ENCODE peak calls at places on chromosomes 1 and 21, in eight cellular contexts. One of them, this sample, is unnamed. For H3K4me1 and H3K27me3, the result is how much of the 10 kb centered on the place peaks cover.

GRCh38 chr1:170678196-170678595 is 14.3 kb downstream of the PRRX1 start:
- DNase-seq in colonic mucosa: no peak
- DNase-seq in left ventricle myocardium inferior: no peak
- DNase-seq in body of pancreas: no peak
- DNase-seq in heart left ventricle: no peak
- DNase-seq in neural progenitor cell: no peak
- DNase-seq in tibial artery: no peak
- DNase-seq in CD8-positive, alpha-beta T cell: no peak
- DNase-seq in this sample: no peak

GRCh38 chr1:33725037-33725436 is 138.8 kb upstream of the HMGB4 start:
- DNase-seq in left ventricle myocardium inferior: no peak
- DNase-seq in CD8-positive, alpha-beta T cell: no peak
- DNase-seq in tibial artery: no peak
- DNase-seq in body of pancreas: no peak
- DNase-seq in heart left ventricle: no peak
- DNase-seq in neural progenitor cell: no peak
- DNase-seq in colonic mucosa: no peak
- DNase-seq in this sample: no peak

GRCh38 chr21:15520811-15521643 is 208.8 kb upstream of the USP25 start:
- DNase-seq in neural progenitor cell: peak
- DNase-seq in colonic mucosa: no peak
- DNase-seq in heart left ventricle: no peak
- DNase-seq in CD8-positive, alpha-beta T cell: no peak
- DNase-seq in tibial artery: no peak
- DNase-seq in body of pancreas: no peak
- DNase-seq in left ventricle myocardium inferior: no peak
- DNase-seq in this sample: no peak

GRCh38 chr21:39611547-39612190 is 1.1 kb upstream of the B3GALT5 start:
- DNase-seq in CD8-positive, alpha-beta T cell: no peak
- DNase-seq in neural progenitor cell: peak
- DNase-seq in left ventricle myocardium inferior: no peak
- DNase-seq in tibial artery: no peak
- DNase-seq in heart left ventricle: no peak
- DNase-seq in body of pancreas: no peak
- DNase-seq in colonic mucosa: no peak
- DNase-seq in this sample: no peak

GRCh38 chr1:96360036-96360795 is 361.4 kb upstream of the PTBP2 start:
- DNase-seq in colonic mucosa: no peak
- DNase-seq in heart left ventricle: no peak
- DNase-seq in left ventricle myocardium inferior: no peak
- DNase-seq in neural progenitor cell: no peak
- DNase-seq in CD8-positive, alpha-beta T cell: no peak
- DNase-seq in tibial artery: no peak
- DNase-seq in body of pancreas: no peak
- DNase-seq in this sample: no peak

GRCh38 chr1:25469177-25469576 is 38.5 kb downstream of the MACO1 start:
- DNase-seq in CD8-positive, alpha-beta T cell: no peak
- DNase-seq in neural progenitor cell: no peak
- DNase-seq in heart left ventricle: no peak
- DNase-seq in colonic mucosa: no peak
- DNase-seq in tibial artery: no peak
- DNase-seq in body of pancreas: no peak
- DNase-seq in left ventricle myocardium inferior: no peak
- DNase-seq in this sample: no peak

GRCh38 chr1:108643492-108644333 is 17.2 kb downstream of the HENMT1 start:
- DNase-seq in body of pancreas: peak
- DNase-seq in heart left ventricle: no peak
- DNase-seq in tibial artery: peak
- DNase-seq in CD8-positive, alpha-beta T cell: no peak
- DNase-seq in colonic mucosa: peak
- DNase-seq in neural progenitor cell: peak
- DNase-seq in left ventricle myocardium inferior: no peak
- DNase-seq in this sample: no peak

GRCh38 chr1:9842781-9843575 is 19.2 kb upstream of the CLSTN1 start:
- DNase-seq in heart left ventricle: no peak
- DNase-seq in CD8-positive, alpha-beta T cell: no peak
- DNase-seq in left ventricle myocardium inferior: peak
- DNase-seq in body of pancreas: peak
- DNase-seq in colonic mucosa: peak
- DNase-seq in tibial artery: no peak
- DNase-seq in neural progenitor cell: no peak
- DNase-seq in this sample: no peak

GRCh38 chr1:225879521-225880209 is 2.5 kb downstream of the TMEM63A start:
- DNase-seq in neural progenitor cell: no peak
- DNase-seq in tibial artery: no peak
- DNase-seq in heart left ventricle: no peak
- DNase-seq in left ventricle myocardium inferior: no peak
- DNase-seq in body of pancreas: peak
- DNase-seq in CD8-positive, alpha-beta T cell: peak
- DNase-seq in colonic mucosa: peak
- DNase-seq in this sample: no peak

GRCh38 chr1:31397360-31398095 is 15.5 kb upstream of the SERINC2 start:
- DNase-seq in neural progenitor cell: no peak
- DNase-seq in body of pancreas: no peak
- DNase-seq in tibial artery: no peak
- DNase-seq in CD8-positive, alpha-beta T cell: no peak
- DNase-seq in left ventricle myocardium inferior: no peak
- DNase-seq in heart left ventricle: no peak
- DNase-seq in colonic mucosa: no peak
- DNase-seq in this sample: no peak

GRCh38 chr1:75083848-75084514 is 50.2 kb upstream of the LHX8 start:
- DNase-seq in CD8-positive, alpha-beta T cell: no peak
- DNase-seq in neural progenitor cell: no peak
- DNase-seq in colonic mucosa: no peak
- DNase-seq in tibial artery: no peak
- DNase-seq in heart left ventricle: no peak
- DNase-seq in body of pancreas: no peak
- DNase-seq in left ventricle myocardium inferior: no peak
- DNase-seq in this sample: no peak

GRCh38 chr1:230240446-230241076 is 173.5 kb downstream of the GALNT2 start:
- DNase-seq in CD8-positive, alpha-beta T cell: no peak
- DNase-seq in colonic mucosa: no peak
- DNase-seq in heart left ventricle: no peak
- DNase-seq in neural progenitor cell: no peak
- DNase-seq in body of pancreas: no peak
- DNase-seq in left ventricle myocardium inferior: no peak
- DNase-seq in tibial artery: no peak
- DNase-seq in this sample: no peak

GRCh38 chr1:198541737-198542136 is 1.3 kb upstream of the ATP6V1G3 start:
- DNase-seq in left ventricle myocardium inferior: no peak
- DNase-seq in body of pancreas: no peak
- DNase-seq in colonic mucosa: no peak
- DNase-seq in tibial artery: no peak
- DNase-seq in CD8-positive, alpha-beta T cell: no peak
- DNase-seq in heart left ventricle: no peak
- DNase-seq in neural progenitor cell: no peak
- DNase-seq in this sample: no peak

GRCh38 chr1:198542632-198543031 is 2.2 kb upstream of the ATP6V1G3 start:
- DNase-seq in neural progenitor cell: no peak
- DNase-seq in heart left ventricle: no peak
- DNase-seq in body of pancreas: no peak
- DNase-seq in left ventricle myocardium inferior: no peak
- DNase-seq in CD8-positive, alpha-beta T cell: no peak
- DNase-seq in colonic mucosa: no peak
- DNase-seq in tibial artery: no peak
- DNase-seq in this sample: no peak

GRCh38 chr1:198543670-198544260 is 3.3 kb upstream of the ATP6V1G3 start:
- DNase-seq in tibial artery: no peak
- DNase-seq in colonic mucosa: no peak
- DNase-seq in neural progenitor cell: no peak
- DNase-seq in CD8-positive, alpha-beta T cell: no peak
- DNase-seq in left ventricle myocardium inferior: no peak
- DNase-seq in heart left ventricle: no peak
- DNase-seq in body of pancreas: no peak
- DNase-seq in this sample: no peak

GRCh38 chr1:198545156-198545555 is 4.7 kb upstream of the ATP6V1G3 start:
- DNase-seq in CD8-positive, alpha-beta T cell: no peak
- DNase-seq in heart left ventricle: no peak
- DNase-seq in tibial artery: no peak
- DNase-seq in body of pancreas: no peak
- DNase-seq in left ventricle myocardium inferior: no peak
- DNase-seq in colonic mucosa: no peak
- DNase-seq in neural progenitor cell: no peak
- DNase-seq in this sample: no peak

DNA sequence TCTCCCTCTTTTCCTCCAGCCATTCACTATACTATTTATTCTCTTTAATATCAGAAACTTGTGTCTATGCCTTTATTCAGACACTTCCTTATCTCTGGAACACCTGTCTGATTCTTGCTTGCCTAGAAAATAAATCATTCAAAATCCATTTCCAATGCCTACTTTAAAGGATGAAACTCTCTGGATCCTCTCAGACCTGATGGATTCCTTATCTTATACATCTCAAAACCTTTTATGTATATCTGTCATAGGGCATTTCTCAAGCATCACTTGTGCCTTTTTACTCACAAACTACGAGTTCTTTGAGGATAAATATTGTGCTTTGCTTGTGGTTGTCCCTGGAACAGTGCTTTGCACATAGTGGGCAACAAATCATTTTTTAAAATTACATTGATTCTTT is 3.8 kb upstream of the ATP6V1G3 start:
- DNase-seq in left ventricle myocardium inferior: no peak
- DNase-seq in neural progenitor cell: no peak
- DNase-seq in tibial artery: no peak
- DNase-seq in heart left ventricle: no peak
- DNase-seq in body of pancreas: no peak
- DNase-seq in colonic mucosa: no peak
- DNase-seq in CD8-positive, alpha-beta T cell: no peak
- DNase-seq in this sample: no peak
- H3K4me1 ChIP-seq in left ventricle myocardium inferior: under half
- H3K4me1 ChIP-seq in neural progenitor cell: under half
- H3K4me1 ChIP-seq in tibial artery: under half
- H3K4me1 ChIP-seq in heart left ventricle: under half
- H3K4me1 ChIP-seq in body of pancreas: under half
- H3K4me1 ChIP-seq in colonic mucosa: under half
- H3K4me1 ChIP-seq in CD8-positive, alpha-beta T cell: under half
- H3K4me1 ChIP-seq in this sample: under half

GRCh38 chr1:205455581-205456382 is at the start of gene BLACAT1:
- DNase-seq in heart left ventricle: no peak
- DNase-seq in colonic mucosa: no peak
- DNase-seq in CD8-positive, alpha-beta T cell: no peak
- DNase-seq in tibial artery: no peak
- DNase-seq in body of pancreas: no peak
- DNase-seq in neural progenitor cell: peak
- DNase-seq in left ventricle myocardium inferior: no peak
- DNase-seq in this sample: no peak

GRCh38 chr1:205456868-205457724 is 1.3 kb upstream of the BLACAT1 start:
- DNase-seq in tibial artery: no peak
- DNase-seq in neural progenitor cell: peak
- DNase-seq in colonic mucosa: no peak
- DNase-seq in CD8-positive, alpha-beta T cell: no peak
- DNase-seq in body of pancreas: no peak
- DNase-seq in left ventricle myocardium inferior: no peak
- DNase-seq in heart left ventricle: no peak
- DNase-seq in this sample: no peak

GRCh38 chr1:205454903-205455335 is 926 bp downstream of the BLACAT1 start:
- DNase-seq in heart left ventricle: no peak
- DNase-seq in CD8-positive, alpha-beta T cell: no peak
- DNase-seq in tibial artery: no peak
- DNase-seq in body of pancreas: no peak
- DNase-seq in colonic mucosa: no peak
- DNase-seq in left ventricle myocardium inferior: no peak
- DNase-seq in neural progenitor cell: peak
- DNase-seq in this sample: no peak

GRCh38 chr1:205458777-205459566 is 3.1 kb upstream of the BLACAT1 start:
- DNase-seq in heart left ventricle: no peak
- DNase-seq in neural progenitor cell: peak
- DNase-seq in body of pancreas: no peak
- DNase-seq in left ventricle myocardium inferior: no peak
- DNase-seq in CD8-positive, alpha-beta T cell: peak
- DNase-seq in colonic mucosa: no peak
- DNase-seq in tibial artery: no peak
- DNase-seq in this sample: no peak

GRCh38 chr1:205456383-205456867 is 580 bp upstream of the BLACAT1 start:
- DNase-seq in heart left ventricle: no peak
- DNase-seq in neural progenitor cell: peak
- DNase-seq in left ventricle myocardium inferior: no peak
- DNase-seq in colonic mucosa: no peak
- DNase-seq in tibial artery: no peak
- DNase-seq in CD8-positive, alpha-beta T cell: no peak
- DNase-seq in body of pancreas: no peak
- DNase-seq in this sample: no peak
- H3K27me3 ChIP-seq in heart left ventricle: half or more
- H3K27me3 ChIP-seq in neural progenitor cell: under half
- H3K27me3 ChIP-seq in left ventricle myocardium inferior: half or more
- H3K27me3 ChIP-seq in colonic mucosa: half or more
- H3K27me3 ChIP-seq in tibial artery: under half
- H3K27me3 ChIP-seq in CD8-positive, alpha-beta T cell: under half
- H3K27me3 ChIP-seq in body of pancreas: under half
- H3K27me3 ChIP-seq in this sample: under half

GRCh38 chr1:168958562-168959289 is 147.8 kb upstream of the ATP1B1 start:
- DNase-seq in CD8-positive, alpha-beta T cell: no peak
- DNase-seq in neural progenitor cell: no peak
- DNase-seq in left ventricle myocardium inferior: no peak
- DNase-seq in colonic mucosa: no peak
- DNase-seq in body of pancreas: no peak
- DNase-seq in tibial artery: no peak
- DNase-seq in heart left ventricle: no peak
- DNase-seq in this sample: no peak
- TF ChIP-seq CTCF in CD8-positive, alpha-beta T cell: no peak
- TF ChIP-seq CTCF in neural progenitor cell: no peak
- TF ChIP-seq CTCF in left ventricle myocardium inferior: no peak
- TF ChIP-seq CTCF in colonic mucosa: no peak
- TF ChIP-seq CTCF in body of pancreas: no peak
- TF ChIP-seq CTCF in tibial artery: no peak
- TF ChIP-seq CTCF in heart left ventricle: no peak
- TF ChIP-seq CTCF in this sample: no peak

DNA sequence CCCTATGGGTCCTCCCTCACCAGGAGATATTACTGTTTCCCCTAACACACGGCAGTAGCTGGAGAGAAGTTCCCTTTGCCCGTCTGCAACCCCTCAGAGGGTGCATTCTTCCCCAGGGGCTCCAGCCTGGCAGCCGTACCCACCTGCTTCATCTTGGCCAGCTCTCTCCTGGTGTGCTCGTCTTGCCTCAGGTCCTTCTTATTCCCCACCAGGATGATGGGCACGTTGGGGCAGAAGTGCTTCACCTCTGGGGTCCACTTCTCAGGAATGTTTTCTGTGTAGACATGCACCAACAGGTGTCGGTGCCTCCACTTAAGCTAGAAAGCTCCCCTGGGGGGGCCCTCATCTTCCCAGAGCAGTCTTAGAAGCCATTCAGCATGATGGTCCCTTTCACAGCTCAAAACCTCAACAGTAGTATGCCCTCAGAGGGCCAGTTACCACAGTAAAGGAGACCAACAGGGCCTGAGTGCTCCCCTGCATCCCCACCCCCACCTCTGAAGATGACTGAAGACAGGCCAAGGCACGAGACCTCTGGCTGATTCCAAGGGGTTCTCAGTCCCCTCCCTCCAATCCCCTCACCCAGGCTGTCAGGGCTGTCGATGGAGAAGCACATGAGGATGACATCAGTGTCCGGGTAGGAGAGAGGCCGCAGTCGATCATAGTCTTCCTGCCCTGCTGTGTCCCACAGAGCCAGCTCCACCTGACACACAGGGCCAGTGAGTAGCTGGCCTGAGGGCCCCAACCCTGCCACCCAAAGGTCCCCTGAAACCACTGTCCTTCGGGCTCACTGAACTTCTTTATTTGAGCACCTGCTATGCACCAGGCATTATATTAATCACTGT is 4.3 kb downstream of the RHOC start:
- DNase-seq in heart left ventricle: no peak
- DNase-seq in tibial artery: peak
- DNase-seq in neural progenitor cell: no peak
- DNase-seq in CD8-positive, alpha-beta T cell: no peak
- DNase-seq in body of pancreas: peak
- DNase-seq in colonic mucosa: no peak
- DNase-seq in left ventricle myocardium inferior: no peak
- DNase-seq in this sample: no peak
- H3K4me1 ChIP-seq in heart left ventricle: half or more
- H3K4me1 ChIP-seq in tibial artery: half or more
- H3K4me1 ChIP-seq in neural progenitor cell: under half
- H3K4me1 ChIP-seq in CD8-positive, alpha-beta T cell: under half
- H3K4me1 ChIP-seq in body of pancreas: half or more
- H3K4me1 ChIP-seq in colonic mucosa: under half
- H3K4me1 ChIP-seq in left ventricle myocardium inferior: half or more
- H3K4me1 ChIP-seq in this sample: under half